ENCODE peak calls at places on chromosomes 5 and 9, in six cellular contexts. M is stimulated activated CD8-positive, alpha-beta memory T cell treated with anti-CD3 and anti-CD28 coated beads, Interleukin-15, amount 100 ng/mL, for 1 hour; Y is activated CD8-positive, alpha-beta memory T cell treated with anti-CD3 and anti-CD28 coated beads for 1 hour; N is choroid plexus epithelial cell; Z is EH; C is stimulated activated CD4-positive, alpha-beta T cell treated with anti-CD3 and anti-CD28 coated beads, Interleukin-4, amount 100 ng/mL, for 1 hour. K is an unnamed sample.

GRCh38 chr9:132049900-132050299 is 29.8 kb downstream of the MED27 start:
- DNase-seq in M (no peak), Y (no peak), N (no peak), Z (no peak), C (no peak), K (no peak)

GRCh38 chr5:155729684-155730059 is 597.3 kb upstream of the SGCD start:
- DNase-seq in M (no peak), Y (no peak), N (no peak), Z (no peak), C (no peak), K (peak; percentile 38)

GRCh38 chr9:132798817-132799790 is 79.0 kb downstream of the AK8 start:
- DNase-seq in M (no peak), Y (no peak), N (peak; percentile 4), Z (peak; percentile 39), C (no peak), K (peak; percentile 58)

GRCh38 chr9:107735821-107736220 is 246.3 kb upstream of the KLF4 start:
- DNase-seq in M (no peak), Y (no peak), N (no peak), Z (no peak), C (no peak), K (no peak)

GRCh38 chr9:76595645-76596044 is 136.7 kb downstream of the GCNT1 start:
- DNase-seq in M (no peak), Y (no peak), N (no peak), Z (no peak), C (no peak), K (no peak)

GRCh38 chr5:40679071-40679997 is at the start of gene PTGER4:
- DNase-seq in M (peak; percentile 87), Y (peak; percentile 91), N (peak; percentile 95), Z (peak; percentile 90), C (peak; percentile 92), K (peak; percentile 93)

GRCh38 chr9:125564641-125565040 is 142.4 kb downstream of the MAPKAP1 start:
- DNase-seq in M (no peak), Y (no peak), N (no peak), Z (no peak), C (no peak), K (peak; percentile 41)

GRCh38 chr9:112121633-112122032 is 53.5 kb downstream of the SUSD1 start:
- DNase-seq in M (no peak), Y (no peak), N (no peak), Z (no peak), C (no peak), K (no peak)

GRCh38 chr9:18668944-18669343 is 195.0 kb downstream of the ADAMTSL1 start:
- DNase-seq in M (no peak), Y (no peak), N (no peak), Z (no peak), C (no peak), K (no peak)

GRCh38 chr5:9363026-9363793 is 182.7 kb downstream of the SEMA5A start:
- DNase-seq in M (no peak), Y (no peak), N (peak; percentile 48), Z (peak; percentile 65), C (no peak), K (no peak)

GRCh38 chr9:112809351-112809848 is 58.8 kb downstream of the SNX30 start:
- DNase-seq in M (no peak), Y (no peak), N (no peak), Z (no peak), C (no peak), K (no peak)

GRCh38 chr5:1881731-1882336 is 891 bp downstream of the IRX4 start:
- DNase-seq in M (no peak), Y (no peak), N (no peak), Z (no peak), C (no peak), K (no peak)

GRCh38 chr5:160485364-160486010 is 63.8 kb downstream of the PTTG1 start:
- DNase-seq in M (no peak), Y (no peak), N (no peak), Z (no peak), C (no peak), K (no peak)

GRCh38 chr9:33175633-33176325 is 8.6 kb upstream of the B4GALT1 start:
- DNase-seq in M (no peak), Y (no peak), N (no peak), Z (no peak), C (no peak), K (no peak)

GRCh38 chr9:99356512-99356971 is 134.5 kb downstream of the SEC61B start:
- DNase-seq in M (no peak), Y (no peak), N (peak; percentile 35), Z (peak; percentile 43), C (no peak), K (no peak)

GRCh38 chr5:43973318-43973717 is 370.3 kb downstream of the NNT start:
- DNase-seq in M (no peak), Y (no peak), N (no peak), Z (no peak), C (no peak), K (no peak)

GRCh38 chr9:7164440-7165349 is 406.9 kb downstream of the KDM4C start:
- DNase-seq in M (no peak), Y (no peak), N (no peak), Z (no peak), C (no peak), K (no peak)

GRCh38 chr5:83306572-83307241 is 164.8 kb upstream of the VCAN start:
- DNase-seq in M (no peak), Y (no peak), N (peak; percentile 94), Z (peak; percentile 87), C (no peak), K (no peak)